ENCODE peak calls at places on chromosomes 7 and 10, in ten cellular contexts. R, Y, S, M, O, Z, D, W, B and T are unnamed samples.

GRCh38 chr10:60576130-60577069 is 186.7 kb upstream of the ANK3 start:
- DNase-seq in R (no peak), Y (no peak), S (no peak), M (no peak), O (no peak), Z (no peak), D (no peak), W (no peak), B (no peak), T (no peak)

GRCh38 chr7:111571720-111572119 is 9.4 kb upstream of the IMMP2L start:
- DNase-seq in R (no peak), Y (no peak), S (no peak), M (no peak), O (no peak), Z (no peak), D (no peak), W (no peak), B (no peak), T (no peak)

GRCh38 chr7:13542451-13542850 is 447.0 kb downstream of the ETV1 start:
- DNase-seq in R (no peak), Y (no peak), S (no peak), M (no peak), O (no peak), Z (no peak), D (no peak), W (no peak), B (no peak), T (no peak)

GRCh38 chr7:25407053-25407452 is 178.8 kb upstream of the NPVF start:
- DNase-seq in R (no peak), Y (no peak), S (no peak), M (no peak), O (no peak), Z (no peak), D (no peak), W (no peak), B (no peak), T (no peak)

GRCh38 chr10:25038303-25038702 is 21.9 kb downstream of the THNSL1 start:
- DNase-seq in R (no peak), Y (no peak), S (no peak), M (no peak), O (no peak), Z (no peak), D (no peak), W (no peak), B (no peak), T (no peak)

GRCh38 chr10:122020202-122020601 is 31.2 kb downstream of the TACC2 start:
- DNase-seq in R (no peak), Y (no peak), S (no peak), M (no peak), O (no peak), Z (no peak), D (no peak), W (no peak), B (no peak), T (no peak)

GRCh38 chr10:102801978-102802377 is 35.2 kb downstream of the CYP17A1 start:
- DNase-seq in R (no peak), Y (no peak), S (no peak), M (no peak), O (no peak), Z (no peak), D (no peak), W (no peak), B (no peak), T (no peak)

GRCh38 chr7:138000081-138000701 is 1.7 kb downstream of the CREB3L2 start:
- DNase-seq in R (peak), Y (no peak), S (no peak), M (no peak), O (peak), Z (no peak), D (no peak), W (peak), B (no peak), T (no peak)

GRCh38 chr10:16481052-16481728 is 40.5 kb downstream of the C1QL3 start:
- DNase-seq in R (no peak), Y (no peak), S (no peak), M (no peak), O (no peak), Z (no peak), D (no peak), W (no peak), B (no peak), T (no peak)

GRCh38 chr10:71244638-71245419 is 32.5 kb downstream of the UNC5B start:
- DNase-seq in R (peak), Y (no peak), S (peak), M (no peak), O (no peak), Z (no peak), D (no peak), W (peak), B (no peak), T (peak)

GRCh38 chr7:128405345-128406146 is 4.2 kb downstream of the IMPDH1 start:
- DNase-seq in R (no peak), Y (peak), S (peak), M (peak), O (no peak), Z (peak), D (no peak), W (peak), B (peak), T (peak)

GRCh38 chr7:143217806-143218205 is 4.0 kb upstream of the TAS2R40 start:
- DNase-seq in R (no peak), Y (no peak), S (no peak), M (no peak), O (no peak), Z (no peak), D (no peak), W (no peak), B (no peak), T (no peak)

GRCh38 chr10:3484306-3485187 is 300.5 kb downstream of the KLF6 start:
- DNase-seq in R (peak), Y (no peak), S (no peak), M (no peak), O (peak), Z (no peak), D (no peak), W (peak), B (no peak), T (no peak)

GRCh38 chr10:71621783-71622526 is 97.6 kb downstream of the C10orf105 start:
- DNase-seq in R (peak), Y (no peak), S (peak), M (peak), O (peak), Z (no peak), D (no peak), W (peak), B (no peak), T (no peak)

GRCh38 chr10:97737770-97738265 is 890 bp downstream of the ZFYVE27 start:
- DNase-seq in R (no peak), Y (no peak), S (no peak), M (peak), O (no peak), Z (no peak), D (no peak), W (no peak), B (no peak), T (no peak)

GRCh38 chr10:29634105-29634504 is 666 bp downstream of the SVIL start:
- DNase-seq in R (no peak), Y (no peak), S (no peak), M (no peak), O (peak), Z (no peak), D (no peak), W (peak), B (no peak), T (no peak)

GRCh38 chr7:74223711-74224510 is 14.1 kb downstream of the LAT2 start:
- DNase-seq in R (no peak), Y (no peak), S (no peak), M (no peak), O (no peak), Z (no peak), D (no peak), W (no peak), B (no peak), T (no peak)

GRCh38 chr7:45670717-45671116 is 96.5 kb downstream of the ADCY1 start:
- DNase-seq in R (no peak), Y (no peak), S (no peak), M (no peak), O (no peak), Z (no peak), D (no peak), W (no peak), B (no peak), T (peak)

GRCh38 chr7:123977081-123977480 is 52.0 kb downstream of the SPAM1 start:
- DNase-seq in R (no peak), Y (no peak), S (no peak), M (no peak), O (no peak), Z (no peak), D (no peak), W (no peak), B (no peak), T (no peak)

GRCh38 chr7:17989546-17989945 is 38.1 kb downstream of the PRPS1L1 start:
- DNase-seq in R (peak), Y (no peak), S (no peak), M (peak), O (peak), Z (no peak), D (no peak), W (peak), B (no peak), T (no peak)

GRCh38 chr10:132918617-132919373 is 23.6 kb downstream of the CFAP46 start:
- DNase-seq in R (no peak), Y (no peak), S (peak), M (no peak), O (no peak), Z (no peak), D (no peak), W (no peak), B (no peak), T (no peak)

GRCh38 chr10:97761331-97761865 is 10.4 kb downstream of the SFRP5 start:
- DNase-seq in R (no peak), Y (no peak), S (peak), M (no peak), O (no peak), Z (no peak), D (no peak), W (no peak), B (no peak), T (no peak)

GRCh38 chr10:47245731-47246350 is 54.2 kb upstream of the GDF10 start:
- DNase-seq in R (no peak), Y (no peak), S (no peak), M (no peak), O (no peak), Z (no peak), D (no peak), W (no peak), B (no peak), T (no peak)

GRCh38 chr10:9097991-9098306 is 1043.5 kb downstream of the GATA3 start:
- DNase-seq in R (no peak), Y (no peak), S (no peak), M (no peak), O (no peak), Z (no peak), D (no peak), W (no peak), B (no peak), T (no peak)

GRCh38 chr7:17299477-17299991 is 1.1 kb downstream of the AHR start:
- DNase-seq in R (peak), Y (no peak), S (no peak), M (no peak), O (peak), Z (no peak), D (no peak), W (no peak), B (no peak), T (no peak)

GRCh38 chr10:77661674-77662073 is 24.1 kb upstream of the KCNMA1 start:
- DNase-seq in R (no peak), Y (no peak), S (no peak), M (no peak), O (no peak), Z (no peak), D (no peak), W (no peak), B (no peak), T (no peak)

GRCh38 chr10:116606061-116606483 is 14.7 kb upstream of the PNLIPRP2 start:
- DNase-seq in R (no peak), Y (no peak), S (no peak), M (no peak), O (no peak), Z (no peak), D (no peak), W (no peak), B (no peak), T (no peak)

GRCh38 chr10:81820418-81820817 is 54.6 kb upstream of the NRG3 start:
- DNase-seq in R (no peak), Y (no peak), S (no peak), M (peak), O (no peak), Z (no peak), D (no peak), W (no peak), B (no peak), T (no peak)